ENCODE peak calls at places on chromosomes 12 and 14, in five cellular contexts. V is mammary epithelial cell, M is progenitor cell of endocrine pancreas, Q is HFFc6, R is AG09309. B is an unnamed sample.

GRCh38 chr14:20332386-20332945 is 613 bp downstream of the CCNB1IP1 start:
- DNase-seq in V (peak; percentile 8), R (no peak), Q (peak; percentile 12), M (no peak), B (no peak)

GRCh38 chr12:9634177-9634803 is 26.6 kb upstream of the KLRB1 start:
- DNase-seq in R (peak; percentile 16), M (peak; percentile 58), Q (peak; percentile 30), V (peak; percentile 39), B (peak; percentile 39)

GRCh38 chr14:74571901-74572828 is 39.9 kb downstream of the LTBP2 start:
- DNase-seq in R (peak; percentile 100), M (no peak), Q (peak; percentile 100), V (peak; percentile 99), B (peak; percentile 65)

GRCh38 chr12:68406134-68406576 is 74.0 kb upstream of the MDM1 start:
- DNase-seq in Q (peak; percentile 42), M (no peak), R (peak; percentile 70), V (peak; percentile 50), B (no peak)

GRCh38 chr12:52170827-52171226 is 21.0 kb downstream of the KRT80 start:
- DNase-seq in V (no peak), M (no peak), R (no peak), Q (no peak), B (no peak)

GRCh38 chr12:34291001-34291400 is 268.7 kb downstream of the ALG10 start:
- DNase-seq in M (peak; percentile 9), V (no peak), Q (no peak), R (no peak), B (no peak)

GRCh38 chr12:111024205-111024794 is 103.9 kb upstream of the MYL2 start:
- DNase-seq in V (peak; percentile 43), R (no peak), Q (peak; percentile 7), M (peak; percentile 69), B (peak; percentile 81)

GRCh38 chr12:46265102-46265501 is 3.7 kb downstream of the SLC38A1 start:
- DNase-seq in R (no peak), Q (no peak), V (no peak), M (no peak), B (no peak)

GRCh38 chr12:867905-868304 is 81.6 kb downstream of the RAD52 start:
- DNase-seq in M (no peak), V (no peak), R (no peak), Q (no peak), B (no peak)

GRCh38 chr14:100623961-100624360 is 36.7 kb upstream of the BEGAIN start:
- DNase-seq in V (no peak), R (no peak), Q (no peak), M (no peak), B (no peak)

GRCh38 chr14:23537351-23538048 is 14.1 kb downstream of the ZFHX2 start:
- DNase-seq in R (no peak), Q (no peak), V (no peak), M (no peak), B (no peak)

GRCh38 chr12:110957652-110958051 is 37.3 kb upstream of the MYL2 start:
- DNase-seq in V (no peak), Q (no peak), R (no peak), M (no peak), B (no peak)

GRCh38 chr12:51970904-51971646 is 19.6 kb downstream of the ACVR1B start:
- DNase-seq in V (peak; percentile 87), R (no peak), Q (peak; percentile 23), M (peak; percentile 17), B (peak; percentile 31)

GRCh38 chr12:75660805-75661404 is 149.5 kb upstream of the KRR1 start:
- DNase-seq in R (no peak), M (no peak), V (peak; percentile 89), Q (peak; percentile 68), B (no peak)

GRCh38 chr14:101499080-101499479 is 62.2 kb upstream of the DIO3 start:
- DNase-seq in R (no peak), Q (no peak), M (no peak), V (no peak), B (no peak)

GRCh38 chr14:61527325-61528100 is 167.8 kb upstream of the HIF1A start:
- DNase-seq in M (no peak), Q (peak; percentile 81), V (peak; percentile 42), R (peak; percentile 63), B (no peak)

GRCh38 chr14:60311417-60311816 is 62.4 kb downstream of the PPM1A start:
- DNase-seq in M (no peak), Q (peak; percentile 28), V (peak; percentile 11), R (no peak), B (no peak)
- TF ChIP-seq CTCF in M (no peak), Q (no peak), V (no peak), R (no peak), B (no peak)

GRCh38 chr12:107129315-107129930 is 36.1 kb upstream of the CRY1 start:
- DNase-seq in R (no peak), V (no peak), M (no peak), Q (no peak), B (no peak)

GRCh38 chr12:107130830-107131760 is 37.7 kb upstream of the CRY1 start:
- DNase-seq in Q (no peak), R (no peak), V (no peak), M (no peak), B (peak; percentile 25)

GRCh38 chr12:107125833-107126232 is 32.5 kb upstream of the CRY1 start:
- DNase-seq in V (no peak), R (no peak), Q (no peak), M (no peak), B (no peak)

GRCh38 chr12:107127482-107128185 is 34.3 kb upstream of the CRY1 start:
- DNase-seq in R (no peak), M (no peak), V (no peak), Q (no peak), B (no peak)

GRCh38 chr12:107126688-107127481 is 33.5 kb upstream of the CRY1 start:
- DNase-seq in R (no peak), Q (peak; percentile 2), M (no peak), V (peak; percentile 7), B (no peak)
- TF ChIP-seq CTCF in R (peak; percentile 51), Q (peak; percentile 56), M (peak; percentile 39), V (peak; percentile 60), B (peak; percentile 34)

GRCh38 chr14:104561124-104561531 is 18.4 kb upstream of the C14orf180 start:
- DNase-seq in M (no peak), V (no peak), Q (no peak), R (no peak), B (no peak)
- TF ChIP-seq CTCF in M (no peak), V (no peak), Q (no peak), R (no peak), B (no peak)

GRCh38 chr14:93430889-93431670 is at the start of gene UNC79:
- DNase-seq in V (no peak), R (no peak), M (peak; percentile 54), Q (no peak), B (peak; percentile 85)

GRCh38 chr14:93430319-93430801 is 379 bp upstream of the UNC79 start:
- DNase-seq in Q (no peak), V (no peak), M (peak; percentile 25), R (no peak), B (peak; percentile 57)

GRCh38 chr14:93426750-93427149 is 4.0 kb upstream of the UNC79 start:
- DNase-seq in V (no peak), M (no peak), Q (no peak), R (no peak), B (no peak)
- TF ChIP-seq CTCF in V (no peak), M (no peak), Q (no peak), R (no peak), B (no peak)

DNA sequence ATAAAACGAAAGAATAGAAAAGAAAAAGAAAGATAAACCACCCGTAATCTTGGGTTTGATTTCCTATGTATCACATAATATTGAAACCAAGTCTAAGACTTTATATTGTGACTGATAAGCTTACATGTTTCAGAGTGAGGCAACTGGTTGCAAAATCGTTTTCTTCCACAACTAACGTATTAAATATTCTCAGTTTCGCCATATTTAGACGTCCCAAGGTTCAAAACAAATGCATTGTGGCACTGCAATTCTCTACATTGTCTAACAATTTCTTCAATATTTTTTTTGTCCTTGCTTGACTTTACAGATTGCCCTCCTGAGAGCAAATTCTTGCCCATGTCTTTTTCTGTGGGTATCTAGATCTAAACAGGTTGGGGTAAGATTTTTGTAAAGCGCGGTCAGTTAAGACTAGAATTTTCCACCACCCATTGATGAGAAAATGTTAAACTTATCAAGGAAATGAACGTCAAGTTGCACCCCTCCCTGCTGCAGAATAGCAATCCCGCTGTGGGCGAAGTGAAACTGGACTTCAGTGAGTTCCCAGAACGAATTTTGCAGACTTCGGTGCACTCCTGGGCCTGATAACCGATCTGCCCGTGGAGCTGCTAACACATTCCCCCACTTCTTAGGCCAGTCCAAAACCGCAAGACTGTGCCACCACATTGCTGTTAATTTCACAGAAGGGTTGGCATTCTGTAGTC is 2.7 kb downstream of the TBX3 start:
- DNase-seq in M (no peak), R (no peak), Q (no peak), V (peak; percentile 42), B (no peak)
- TF ChIP-seq CTCF in M (no peak), R (no peak), Q (no peak), V (no peak), B (no peak)

GRCh38 chr12:12999959-13000615 is at the start of gene HEBP1:
- DNase-seq in R (peak; percentile 44), Q (peak; percentile 87), V (peak; percentile 86), M (peak; percentile 99), B (peak; percentile 99)
- TF ChIP-seq CTCF in R (no peak), Q (no peak), V (no peak), M (no peak), B (no peak)

GRCh38 chr12:66698558-66698957 is 19.7 kb upstream of the GRIP1 start:
- DNase-seq in Q (no peak), M (no peak), V (no peak), R (no peak), B (no peak)
- TF ChIP-seq CTCF in Q (no peak), M (no peak), V (no peak), R (no peak), B (no peak)

DNA sequence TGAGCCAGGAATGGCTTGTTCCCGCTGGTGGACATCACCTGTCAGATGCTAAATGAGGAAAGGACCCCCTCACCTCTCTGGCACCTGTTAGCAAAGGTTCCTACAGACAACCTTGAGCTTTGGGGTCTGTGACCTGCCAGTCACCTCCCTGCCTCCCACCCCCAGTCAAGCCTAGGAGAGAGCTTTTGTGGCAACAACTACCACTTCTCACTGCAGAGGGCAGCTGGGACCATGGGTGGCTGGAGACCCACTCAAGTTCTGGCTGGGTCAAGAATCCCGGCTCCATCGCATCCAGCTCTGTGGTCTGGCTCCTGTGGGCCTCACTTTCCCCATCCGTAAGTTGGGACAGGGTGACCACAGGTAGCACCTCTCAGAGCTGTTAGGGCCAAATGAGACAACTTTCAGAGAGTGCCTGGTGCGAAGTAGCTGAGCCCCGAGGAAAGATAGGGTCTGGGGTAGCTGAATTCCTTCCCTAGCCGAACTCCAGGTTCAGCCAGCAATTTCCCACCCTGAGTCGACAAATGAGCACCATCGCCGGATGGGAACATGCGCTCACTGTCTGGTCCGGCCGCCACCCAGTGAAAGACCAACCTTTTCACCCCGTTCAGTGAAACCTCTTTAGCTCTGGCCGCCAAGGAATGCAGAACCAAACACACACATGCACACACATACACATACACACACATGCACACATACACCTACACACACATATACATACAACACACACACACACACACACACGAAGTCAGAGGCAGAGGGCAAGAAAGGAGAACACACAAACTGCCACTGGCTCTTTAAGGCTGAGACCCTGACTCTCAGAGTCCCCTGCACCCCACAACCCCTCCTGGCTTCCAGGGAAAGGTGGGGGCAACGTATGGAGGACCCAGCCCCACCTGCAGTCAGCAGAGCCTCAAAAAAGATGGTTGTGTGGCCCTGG is 1.9 kb downstream of the TMEM119 start:
- DNase-seq in M (no peak), Q (no peak), R (no peak), V (no peak), B (no peak)
- TF ChIP-seq CTCF in M (no peak), Q (no peak), R (no peak), V (no peak), B (no peak)